ENCODE peak calls at places on chromosome 6, in seven cellular contexts. One of them, this sample, is unnamed.

GRCh38 chr6:111871725-111872520 is 1.3 kb downstream of the FYN start:
- DNase-seq in ovary: peak
- DNase-seq in cardiac muscle cell: peak
- DNase-seq in esophagus squamous epithelium: no peak
- DNase-seq in AG10803: peak
- DNase-seq in upper lobe of left lung: peak
- DNase-seq in heart left ventricle: peak
- DNase-seq in this sample: no peak

GRCh38 chr6:74115674-74116073 is 419.7 kb downstream of the CD109 start:
- DNase-seq in ovary: no peak
- DNase-seq in cardiac muscle cell: no peak
- DNase-seq in esophagus squamous epithelium: no peak
- DNase-seq in AG10803: peak
- DNase-seq in upper lobe of left lung: no peak
- DNase-seq in heart left ventricle: no peak
- DNase-seq in this sample: no peak

GRCh38 chr6:90722648-90723047 is 135.8 kb upstream of the MAP3K7 start:
- DNase-seq in ovary: no peak
- DNase-seq in cardiac muscle cell: no peak
- DNase-seq in esophagus squamous epithelium: no peak
- DNase-seq in AG10803: no peak
- DNase-seq in upper lobe of left lung: no peak
- DNase-seq in heart left ventricle: no peak
- DNase-seq in this sample: no peak

GRCh38 chr6:40674170-40674569 is 87.0 kb upstream of the LRFN2 start:
- DNase-seq in ovary: no peak
- DNase-seq in cardiac muscle cell: no peak
- DNase-seq in esophagus squamous epithelium: no peak
- DNase-seq in AG10803: no peak
- DNase-seq in upper lobe of left lung: no peak
- DNase-seq in heart left ventricle: no peak
- DNase-seq in this sample: no peak

GRCh38 chr6:12148317-12148801 is 136.2 kb downstream of the HIVEP1 start:
- DNase-seq in ovary: no peak
- DNase-seq in cardiac muscle cell: no peak
- DNase-seq in esophagus squamous epithelium: no peak
- DNase-seq in AG10803: peak
- DNase-seq in upper lobe of left lung: no peak
- DNase-seq in heart left ventricle: no peak
- DNase-seq in this sample: no peak

GRCh38 chr6:138500045-138500665 is 861 bp upstream of the NHSL1 start:
- DNase-seq in ovary: no peak
- DNase-seq in cardiac muscle cell: no peak
- DNase-seq in esophagus squamous epithelium: no peak
- DNase-seq in AG10803: no peak
- DNase-seq in upper lobe of left lung: no peak
- DNase-seq in heart left ventricle: no peak
- DNase-seq in this sample: no peak

GRCh38 chr6:30643656-30644055 is 3.3 kb upstream of the C6orf136 start:
- DNase-seq in ovary: no peak
- DNase-seq in cardiac muscle cell: no peak
- DNase-seq in esophagus squamous epithelium: no peak
- DNase-seq in AG10803: no peak
- DNase-seq in upper lobe of left lung: no peak
- DNase-seq in heart left ventricle: no peak
- DNase-seq in this sample: no peak

GRCh38 chr6:25173951-25174474 is 105.2 kb upstream of the CARMIL1 start:
- DNase-seq in ovary: no peak
- DNase-seq in cardiac muscle cell: no peak
- DNase-seq in esophagus squamous epithelium: no peak
- DNase-seq in AG10803: peak
- DNase-seq in upper lobe of left lung: no peak
- DNase-seq in heart left ventricle: no peak
- DNase-seq in this sample: no peak

GRCh38 chr6:54541521-54541920 is 233.3 kb downstream of the TINAG start:
- DNase-seq in ovary: no peak
- DNase-seq in cardiac muscle cell: no peak
- DNase-seq in esophagus squamous epithelium: no peak
- DNase-seq in AG10803: peak
- DNase-seq in upper lobe of left lung: no peak
- DNase-seq in heart left ventricle: no peak
- DNase-seq in this sample: no peak

GRCh38 chr6:160139420-160139851 is 17.8 kb downstream of the SLC22A1 start:
- DNase-seq in ovary: peak
- DNase-seq in cardiac muscle cell: no peak
- DNase-seq in esophagus squamous epithelium: no peak
- DNase-seq in AG10803: peak
- DNase-seq in upper lobe of left lung: no peak
- DNase-seq in heart left ventricle: no peak
- DNase-seq in this sample: peak

GRCh38 chr6:39804666-39805065 is 12.5 kb downstream of the DAAM2 start:
- DNase-seq in ovary: no peak
- DNase-seq in cardiac muscle cell: no peak
- DNase-seq in esophagus squamous epithelium: no peak
- DNase-seq in AG10803: peak
- DNase-seq in upper lobe of left lung: no peak
- DNase-seq in heart left ventricle: no peak
- DNase-seq in this sample: no peak

GRCh38 chr6:52077961-52078613 is 9.3 kb downstream of the PKHD1 start:
- DNase-seq in ovary: no peak
- DNase-seq in cardiac muscle cell: no peak
- DNase-seq in esophagus squamous epithelium: no peak
- DNase-seq in AG10803: no peak
- DNase-seq in upper lobe of left lung: no peak
- DNase-seq in heart left ventricle: no peak
- DNase-seq in this sample: no peak

GRCh38 chr6:30687659-30688431 is 1.4 kb upstream of the PPP1R18 start:
- DNase-seq in ovary: peak
- DNase-seq in cardiac muscle cell: no peak
- DNase-seq in esophagus squamous epithelium: no peak
- DNase-seq in AG10803: peak
- DNase-seq in upper lobe of left lung: no peak
- DNase-seq in heart left ventricle: peak
- DNase-seq in this sample: no peak

GRCh38 chr6:155958550-155958949 is 502.9 kb upstream of the NOX3 start:
- DNase-seq in ovary: no peak
- DNase-seq in cardiac muscle cell: no peak
- DNase-seq in esophagus squamous epithelium: no peak
- DNase-seq in AG10803: no peak
- DNase-seq in upper lobe of left lung: no peak
- DNase-seq in heart left ventricle: no peak
- DNase-seq in this sample: no peak

GRCh38 chr6:150599199-150600002 is at the start of gene PLEKHG1:
- DNase-seq in ovary: peak
- DNase-seq in cardiac muscle cell: peak
- DNase-seq in esophagus squamous epithelium: no peak
- DNase-seq in AG10803: peak
- DNase-seq in upper lobe of left lung: peak
- DNase-seq in heart left ventricle: peak
- DNase-seq in this sample: peak

GRCh38 chr6:72911463-72912153 is 289.7 kb downstream of the KCNQ5 start:
- DNase-seq in ovary: no peak
- DNase-seq in cardiac muscle cell: no peak
- DNase-seq in esophagus squamous epithelium: no peak
- DNase-seq in AG10803: peak
- DNase-seq in upper lobe of left lung: no peak
- DNase-seq in heart left ventricle: no peak
- DNase-seq in this sample: no peak

GRCh38 chr6:30804333-30804732 is 60.0 kb upstream of the IER3 start:
- DNase-seq in ovary: no peak
- DNase-seq in cardiac muscle cell: no peak
- DNase-seq in esophagus squamous epithelium: no peak
- DNase-seq in AG10803: no peak
- DNase-seq in upper lobe of left lung: no peak
- DNase-seq in heart left ventricle: no peak
- DNase-seq in this sample: no peak

GRCh38 chr6:19803331-19804330 is 33.5 kb upstream of the ID4 start:
- DNase-seq in ovary: no peak
- DNase-seq in cardiac muscle cell: no peak
- DNase-seq in esophagus squamous epithelium: no peak
- DNase-seq in AG10803: no peak
- DNase-seq in upper lobe of left lung: no peak
- DNase-seq in heart left ventricle: no peak
- DNase-seq in this sample: no peak

GRCh38 chr6:192313-192664 is 100.0 kb upstream of the DUSP22 start:
- DNase-seq in ovary: no peak
- DNase-seq in cardiac muscle cell: no peak
- DNase-seq in esophagus squamous epithelium: no peak
- DNase-seq in AG10803: no peak
- DNase-seq in upper lobe of left lung: no peak
- DNase-seq in heart left ventricle: no peak
- DNase-seq in this sample: no peak

GRCh38 chr6:30591008-30591407 is 19.8 kb downstream of the ABCF1 start:
- DNase-seq in ovary: no peak
- DNase-seq in cardiac muscle cell: no peak
- DNase-seq in esophagus squamous epithelium: no peak
- DNase-seq in AG10803: peak
- DNase-seq in upper lobe of left lung: no peak
- DNase-seq in heart left ventricle: no peak
- DNase-seq in this sample: no peak

GRCh38 chr6:1610497-1611321 is 994 bp downstream of the FOXC1 start:
- DNase-seq in ovary: peak
- DNase-seq in cardiac muscle cell: no peak
- DNase-seq in esophagus squamous epithelium: no peak
- DNase-seq in AG10803: peak
- DNase-seq in upper lobe of left lung: peak
- DNase-seq in heart left ventricle: no peak
- DNase-seq in this sample: no peak

GRCh38 chr6:44222987-44223470 is 366 bp upstream of the SLC29A1 start:
- DNase-seq in ovary: peak
- DNase-seq in cardiac muscle cell: no peak
- DNase-seq in esophagus squamous epithelium: no peak
- DNase-seq in AG10803: no peak
- DNase-seq in upper lobe of left lung: no peak
- DNase-seq in heart left ventricle: no peak
- DNase-seq in this sample: no peak
- TF ChIP-seq CTCF in ovary: no peak
- TF ChIP-seq CTCF in cardiac muscle cell: no peak
- TF ChIP-seq CTCF in esophagus squamous epithelium: no peak
- TF ChIP-seq CTCF in AG10803: no peak
- TF ChIP-seq CTCF in upper lobe of left lung: no peak
- TF ChIP-seq CTCF in heart left ventricle: no peak
- TF ChIP-seq CTCF in this sample: no peak

GRCh38 chr6:143335865-143336264 is 114.6 kb downstream of the ADAT2 start:
- DNase-seq in ovary: no peak
- DNase-seq in cardiac muscle cell: no peak
- DNase-seq in esophagus squamous epithelium: no peak
- DNase-seq in AG10803: no peak
- DNase-seq in upper lobe of left lung: no peak
- DNase-seq in heart left ventricle: no peak
- DNase-seq in this sample: no peak

GRCh38 chr6:143336446-143337152 is 113.9 kb downstream of the ADAT2 start:
- DNase-seq in ovary: no peak
- DNase-seq in cardiac muscle cell: no peak
- DNase-seq in esophagus squamous epithelium: no peak
- DNase-seq in AG10803: peak
- DNase-seq in upper lobe of left lung: no peak
- DNase-seq in heart left ventricle: no peak
- DNase-seq in this sample: no peak

GRCh38 chr6:143333749-143334520 is 116.6 kb downstream of the ADAT2 start:
- DNase-seq in ovary: no peak
- DNase-seq in cardiac muscle cell: no peak
- DNase-seq in esophagus squamous epithelium: no peak
- DNase-seq in AG10803: no peak
- DNase-seq in upper lobe of left lung: no peak
- DNase-seq in heart left ventricle: no peak
- DNase-seq in this sample: no peak

GRCh38 chr6:143339223-143339622 is 111.3 kb downstream of the ADAT2 start:
- DNase-seq in ovary: no peak
- DNase-seq in cardiac muscle cell: no peak
- DNase-seq in esophagus squamous epithelium: no peak
- DNase-seq in AG10803: no peak
- DNase-seq in upper lobe of left lung: no peak
- DNase-seq in heart left ventricle: no peak
- DNase-seq in this sample: no peak

DNA sequence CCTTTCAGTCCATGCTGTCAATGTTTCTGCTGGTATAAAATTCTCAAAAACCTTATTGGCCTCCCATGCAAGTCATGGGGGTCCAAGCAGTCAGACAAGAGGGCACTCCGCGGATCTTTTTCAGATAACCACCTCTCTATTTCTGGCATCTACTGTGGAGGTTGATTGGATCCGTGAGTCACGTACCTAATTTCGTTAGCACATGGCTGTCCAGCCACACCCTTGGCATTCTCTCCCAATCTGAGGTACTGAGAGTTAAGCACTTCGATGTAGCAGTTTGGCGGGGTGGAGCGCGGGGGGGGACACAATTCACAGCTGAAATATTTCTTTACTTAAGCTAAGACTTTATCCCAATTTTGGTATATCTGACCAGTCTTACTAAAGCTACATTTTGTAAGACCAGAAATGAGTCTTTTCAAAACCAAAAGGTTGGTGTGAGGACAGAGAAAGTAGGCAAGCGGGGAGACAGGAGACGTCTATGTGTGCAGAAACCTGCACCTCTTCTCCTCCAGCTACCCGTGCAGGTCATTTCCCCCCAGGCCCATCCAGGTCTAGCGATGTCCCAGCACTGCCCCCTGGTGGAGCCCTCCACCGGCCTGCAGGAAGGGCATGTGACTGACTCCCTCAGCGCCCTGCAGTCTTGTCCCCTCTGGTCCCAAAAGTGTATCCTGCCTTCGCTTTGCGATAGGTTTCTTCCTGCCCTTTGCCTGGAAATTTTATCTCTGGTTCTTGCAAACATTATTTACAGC is 113.1 kb downstream of the ADAT2 start:
- DNase-seq in ovary: peak
- DNase-seq in cardiac muscle cell: peak
- DNase-seq in esophagus squamous epithelium: no peak
- DNase-seq in AG10803: no peak
- DNase-seq in upper lobe of left lung: peak
- DNase-seq in heart left ventricle: peak
- DNase-seq in this sample: no peak
- TF ChIP-seq CTCF in ovary: no peak
- TF ChIP-seq CTCF in cardiac muscle cell: peak
- TF ChIP-seq CTCF in esophagus squamous epithelium: peak
- TF ChIP-seq CTCF in AG10803: peak
- TF ChIP-seq CTCF in upper lobe of left lung: no peak
- TF ChIP-seq CTCF in heart left ventricle: peak
- TF ChIP-seq CTCF in this sample: peak

GRCh38 chr6:47263268-47263667 is 46.4 kb downstream of the TNFRSF21 start:
- DNase-seq in ovary: no peak
- DNase-seq in cardiac muscle cell: no peak
- DNase-seq in esophagus squamous epithelium: no peak
- DNase-seq in AG10803: no peak
- DNase-seq in upper lobe of left lung: no peak
- DNase-seq in heart left ventricle: no peak
- DNase-seq in this sample: no peak
- TF ChIP-seq CTCF in ovary: no peak
- TF ChIP-seq CTCF in cardiac muscle cell: no peak
- TF ChIP-seq CTCF in esophagus squamous epithelium: no peak
- TF ChIP-seq CTCF in AG10803: no peak
- TF ChIP-seq CTCF in upper lobe of left lung: no peak
- TF ChIP-seq CTCF in heart left ventricle: no peak
- TF ChIP-seq CTCF in this sample: no peak

DNA sequence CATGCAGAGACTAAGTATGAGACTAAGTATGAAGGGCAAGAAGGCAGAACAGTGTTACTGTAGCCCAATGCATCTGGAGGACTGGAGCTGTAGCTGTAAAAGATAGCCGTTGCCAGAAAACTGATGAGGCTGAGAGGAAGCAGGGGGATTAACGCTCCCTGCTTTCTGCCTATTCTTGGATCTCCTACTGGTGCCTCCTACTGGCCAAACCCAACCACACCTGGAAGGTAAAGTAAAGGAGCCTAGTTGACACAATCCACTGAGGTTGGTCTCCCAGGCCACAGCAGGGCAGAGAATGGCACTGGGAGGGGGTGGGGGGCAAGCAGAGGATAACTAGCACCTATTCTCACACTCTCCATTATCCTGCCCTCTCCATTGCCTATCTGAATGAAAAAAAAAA is 105.0 kb upstream of the MRPS10 start:
- DNase-seq in ovary: no peak
- DNase-seq in cardiac muscle cell: no peak
- DNase-seq in esophagus squamous epithelium: no peak
- DNase-seq in AG10803: no peak
- DNase-seq in upper lobe of left lung: no peak
- DNase-seq in heart left ventricle: no peak
- DNase-seq in this sample: no peak
- TF ChIP-seq CTCF in ovary: no peak
- TF ChIP-seq CTCF in cardiac muscle cell: no peak
- TF ChIP-seq CTCF in esophagus squamous epithelium: no peak
- TF ChIP-seq CTCF in AG10803: no peak
- TF ChIP-seq CTCF in upper lobe of left lung: no peak
- TF ChIP-seq CTCF in heart left ventricle: no peak
- TF ChIP-seq CTCF in this sample: no peak